ENCODE peak calls at places on chromosomes 6 and 20, in ten cellular contexts. One of them, this sample, is unnamed. For H3K4me1, the result is how much of the 10 kb centered on the place peaks cover.

GRCh38 chr20:19697415-19697814 is 60.6 kb upstream of the RIN2 start:
- DNase-seq in transverse colon: no peak
- DNase-seq in ascending aorta: no peak
- DNase-seq in stomach: no peak
- DNase-seq in H1: no peak
- DNase-seq in uterus: no peak
- DNase-seq in adrenal gland: no peak
- DNase-seq in neuronal stem cell: no peak
- DNase-seq in mammary epithelial cell: peak
- DNase-seq in lung: no peak
- DNase-seq in this sample: no peak

GRCh38 chr20:55153321-55153720 is 677.9 kb downstream of the DOK5 start:
- DNase-seq in H1: no peak
- DNase-seq in mammary epithelial cell: peak
- DNase-seq in ascending aorta: no peak
- DNase-seq in adrenal gland: no peak
- DNase-seq in lung: no peak
- DNase-seq in uterus: no peak
- DNase-seq in neuronal stem cell: no peak
- DNase-seq in stomach: no peak
- DNase-seq in transverse colon: no peak
- DNase-seq in this sample: no peak

GRCh38 chr6:96809119-96809518 is 28.2 kb downstream of the GPR63 start:
- DNase-seq in adrenal gland: peak
- DNase-seq in uterus: no peak
- DNase-seq in neuronal stem cell: no peak
- DNase-seq in stomach: no peak
- DNase-seq in ascending aorta: no peak
- DNase-seq in H1: no peak
- DNase-seq in transverse colon: no peak
- DNase-seq in lung: no peak
- DNase-seq in mammary epithelial cell: no peak
- DNase-seq in this sample: no peak

GRCh38 chr20:5510446-5510845 is 193.7 kb upstream of the PROKR2 start:
- DNase-seq in ascending aorta: no peak
- DNase-seq in lung: no peak
- DNase-seq in uterus: no peak
- DNase-seq in neuronal stem cell: peak
- DNase-seq in transverse colon: no peak
- DNase-seq in adrenal gland: no peak
- DNase-seq in H1: peak
- DNase-seq in mammary epithelial cell: no peak
- DNase-seq in stomach: no peak
- DNase-seq in this sample: no peak

GRCh38 chr6:18565231-18565630 is 178.1 kb downstream of the RNF144B start:
- DNase-seq in neuronal stem cell: no peak
- DNase-seq in mammary epithelial cell: no peak
- DNase-seq in uterus: no peak
- DNase-seq in adrenal gland: no peak
- DNase-seq in lung: no peak
- DNase-seq in transverse colon: no peak
- DNase-seq in H1: no peak
- DNase-seq in stomach: no peak
- DNase-seq in ascending aorta: no peak
- DNase-seq in this sample: no peak

GRCh38 chr6:170371588-170371987 is 65.0 kb downstream of the FAM120B start:
- DNase-seq in mammary epithelial cell: no peak
- DNase-seq in neuronal stem cell: no peak
- DNase-seq in ascending aorta: no peak
- DNase-seq in uterus: no peak
- DNase-seq in adrenal gland: no peak
- DNase-seq in H1: no peak
- DNase-seq in stomach: no peak
- DNase-seq in transverse colon: no peak
- DNase-seq in lung: no peak
- DNase-seq in this sample: no peak

GRCh38 chr20:63204362-63204761 is 11.6 kb downstream of the YTHDF1 start:
- DNase-seq in stomach: no peak
- DNase-seq in uterus: no peak
- DNase-seq in transverse colon: no peak
- DNase-seq in adrenal gland: no peak
- DNase-seq in neuronal stem cell: no peak
- DNase-seq in lung: no peak
- DNase-seq in ascending aorta: no peak
- DNase-seq in mammary epithelial cell: no peak
- DNase-seq in H1: no peak
- DNase-seq in this sample: no peak

GRCh38 chr6:84882768-84883766 is 118.7 kb upstream of the TBX18 start:
- DNase-seq in transverse colon: no peak
- DNase-seq in neuronal stem cell: no peak
- DNase-seq in uterus: no peak
- DNase-seq in stomach: no peak
- DNase-seq in H1: no peak
- DNase-seq in adrenal gland: no peak
- DNase-seq in ascending aorta: no peak
- DNase-seq in mammary epithelial cell: no peak
- DNase-seq in lung: no peak
- DNase-seq in this sample: no peak

GRCh38 chr6:126341126-126341525 is 1.2 kb downstream of the CENPW start:
- DNase-seq in lung: no peak
- DNase-seq in ascending aorta: no peak
- DNase-seq in neuronal stem cell: no peak
- DNase-seq in stomach: no peak
- DNase-seq in H1: no peak
- DNase-seq in mammary epithelial cell: peak
- DNase-seq in uterus: no peak
- DNase-seq in transverse colon: no peak
- DNase-seq in adrenal gland: no peak
- DNase-seq in this sample: no peak

GRCh38 chr6:126344181-126344580 is 4.3 kb downstream of the CENPW start:
- DNase-seq in uterus: no peak
- DNase-seq in ascending aorta: no peak
- DNase-seq in lung: no peak
- DNase-seq in transverse colon: no peak
- DNase-seq in H1: no peak
- DNase-seq in mammary epithelial cell: no peak
- DNase-seq in adrenal gland: no peak
- DNase-seq in neuronal stem cell: no peak
- DNase-seq in stomach: no peak
- DNase-seq in this sample: no peak

GRCh38 chr6:126335210-126335609 is 4.7 kb upstream of the CENPW start:
- DNase-seq in uterus: no peak
- DNase-seq in H1: no peak
- DNase-seq in ascending aorta: no peak
- DNase-seq in adrenal gland: no peak
- DNase-seq in mammary epithelial cell: no peak
- DNase-seq in neuronal stem cell: no peak
- DNase-seq in stomach: no peak
- DNase-seq in transverse colon: no peak
- DNase-seq in lung: no peak
- DNase-seq in this sample: no peak

GRCh38 chr6:126337323-126337722 is 2.6 kb upstream of the CENPW start:
- DNase-seq in neuronal stem cell: no peak
- DNase-seq in ascending aorta: peak
- DNase-seq in transverse colon: no peak
- DNase-seq in adrenal gland: peak
- DNase-seq in mammary epithelial cell: peak
- DNase-seq in lung: no peak
- DNase-seq in H1: no peak
- DNase-seq in stomach: no peak
- DNase-seq in uterus: peak
- DNase-seq in this sample: no peak

GRCh38 chr6:126339796-126340750 is at the start of gene CENPW:
- DNase-seq in transverse colon: peak
- DNase-seq in neuronal stem cell: peak
- DNase-seq in stomach: peak
- DNase-seq in adrenal gland: peak
- DNase-seq in mammary epithelial cell: peak
- DNase-seq in ascending aorta: peak
- DNase-seq in lung: peak
- DNase-seq in H1: peak
- DNase-seq in uterus: peak
- DNase-seq in this sample: peak
- H3K4me3 ChIP-seq in transverse colon: peak
- H3K4me3 ChIP-seq in neuronal stem cell: peak
- H3K4me3 ChIP-seq in stomach: peak
- H3K4me3 ChIP-seq in adrenal gland: no peak
- H3K4me3 ChIP-seq in mammary epithelial cell: peak
- H3K4me3 ChIP-seq in ascending aorta: peak
- H3K4me3 ChIP-seq in lung: peak
- H3K4me3 ChIP-seq in H1: peak
- H3K4me3 ChIP-seq in uterus: peak
- H3K4me3 ChIP-seq in this sample: peak

GRCh38 chr20:23147647-23147963 is 61.5 kb upstream of the CD93 start:
- DNase-seq in transverse colon: no peak
- DNase-seq in neuronal stem cell: no peak
- DNase-seq in adrenal gland: no peak
- DNase-seq in H1: no peak
- DNase-seq in lung: no peak
- DNase-seq in uterus: no peak
- DNase-seq in ascending aorta: no peak
- DNase-seq in stomach: no peak
- DNase-seq in mammary epithelial cell: no peak
- DNase-seq in this sample: no peak

GRCh38 chr20:23144856-23145255 is 58.7 kb upstream of the CD93 start:
- DNase-seq in neuronal stem cell: no peak
- DNase-seq in mammary epithelial cell: no peak
- DNase-seq in H1: no peak
- DNase-seq in uterus: no peak
- DNase-seq in adrenal gland: no peak
- DNase-seq in lung: no peak
- DNase-seq in ascending aorta: no peak
- DNase-seq in transverse colon: peak
- DNase-seq in stomach: no peak
- DNase-seq in this sample: no peak

GRCh38 chr20:23145281-23145700 is 59.2 kb upstream of the CD93 start:
- DNase-seq in ascending aorta: peak
- DNase-seq in adrenal gland: peak
- DNase-seq in neuronal stem cell: no peak
- DNase-seq in H1: no peak
- DNase-seq in lung: no peak
- DNase-seq in mammary epithelial cell: no peak
- DNase-seq in transverse colon: peak
- DNase-seq in stomach: no peak
- DNase-seq in uterus: peak
- DNase-seq in this sample: no peak

GRCh38 chr20:23146857-23147256 is 60.7 kb upstream of the CD93 start:
- DNase-seq in ascending aorta: peak
- DNase-seq in transverse colon: no peak
- DNase-seq in neuronal stem cell: no peak
- DNase-seq in uterus: no peak
- DNase-seq in H1: no peak
- DNase-seq in mammary epithelial cell: no peak
- DNase-seq in lung: no peak
- DNase-seq in stomach: no peak
- DNase-seq in adrenal gland: no peak
- DNase-seq in this sample: no peak

DNA sequence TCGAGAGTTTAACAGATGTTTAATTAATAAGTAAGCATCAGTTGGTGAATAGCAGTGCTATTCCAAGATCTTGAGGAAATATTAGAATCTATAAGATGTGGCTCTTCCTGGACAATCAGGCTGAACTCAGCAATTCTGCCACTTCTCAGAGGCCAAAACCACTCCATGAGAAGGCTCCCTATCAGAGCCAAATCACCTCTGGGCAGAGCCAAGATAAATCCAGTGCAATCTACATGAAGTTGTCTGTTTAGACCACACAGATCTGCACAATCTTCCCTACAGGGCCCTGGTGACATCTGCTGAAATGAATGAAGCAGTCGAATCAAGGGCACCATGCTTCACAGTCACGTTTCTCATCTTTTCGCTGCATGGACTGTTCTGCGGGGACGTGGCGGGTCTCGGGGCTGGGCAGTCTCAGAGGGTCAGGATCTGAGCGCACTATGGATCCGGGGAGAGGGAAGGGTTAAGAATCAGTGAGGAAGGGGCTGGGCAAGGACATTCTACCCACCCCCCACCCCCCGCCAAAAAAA is 60.1 kb upstream of the CD93 start:
- DNase-seq in transverse colon: no peak
- DNase-seq in mammary epithelial cell: no peak
- DNase-seq in H1: no peak
- DNase-seq in adrenal gland: no peak
- DNase-seq in neuronal stem cell: no peak
- DNase-seq in uterus: peak
- DNase-seq in lung: no peak
- DNase-seq in stomach: no peak
- DNase-seq in ascending aorta: peak
- DNase-seq in this sample: no peak
- H3K4me1 ChIP-seq in transverse colon: under half
- H3K4me1 ChIP-seq in mammary epithelial cell: half or more
- H3K4me1 ChIP-seq in H1: under half
- H3K4me1 ChIP-seq in adrenal gland: under half
- H3K4me1 ChIP-seq in neuronal stem cell: under half
- H3K4me1 ChIP-seq in uterus: under half
- H3K4me1 ChIP-seq in lung: under half
- H3K4me1 ChIP-seq in stomach: under half
- H3K4me1 ChIP-seq in ascending aorta: half or more
- H3K4me1 ChIP-seq in this sample: under half

DNA sequence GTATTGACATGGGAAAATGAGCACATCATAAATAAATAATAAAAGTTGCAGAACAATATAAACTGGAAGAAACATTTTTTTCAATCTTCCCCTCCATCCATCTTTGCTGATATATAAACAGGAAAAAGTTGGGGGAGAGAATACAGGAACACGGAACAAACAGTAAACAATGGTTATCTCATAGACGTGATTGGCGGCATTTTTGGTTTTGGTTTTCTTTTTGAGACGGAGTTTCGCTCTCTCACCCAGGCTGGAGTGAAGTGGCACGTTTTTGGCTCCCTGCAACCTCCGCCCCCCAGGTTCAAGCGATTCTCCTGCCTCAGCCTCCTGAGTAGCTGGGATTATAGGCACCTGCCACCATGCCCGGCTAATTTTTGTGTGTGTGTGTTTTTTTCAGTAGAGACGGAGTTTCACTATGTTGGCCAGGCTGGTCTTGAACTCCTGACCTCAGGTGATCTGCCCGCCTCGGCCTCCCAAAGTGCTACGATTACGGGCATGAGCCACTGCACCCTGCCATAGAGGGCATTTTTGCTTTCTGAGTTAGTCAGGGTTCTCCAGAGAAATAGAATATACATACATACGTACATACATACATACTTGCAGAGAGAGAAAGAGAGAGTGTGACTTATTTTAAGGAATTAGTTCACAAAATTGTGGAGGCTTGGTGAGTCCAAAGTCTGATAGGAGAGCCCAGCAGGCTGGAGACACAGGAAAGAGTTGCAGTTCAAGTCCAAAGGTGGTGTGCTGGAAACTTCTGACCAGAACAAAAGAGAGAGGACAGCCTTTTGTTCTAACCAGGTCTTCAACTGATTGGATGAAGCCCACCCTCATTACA is 22.6 kb downstream of the GNL1 start:
- DNase-seq in H1: no peak
- DNase-seq in neuronal stem cell: no peak
- DNase-seq in ascending aorta: peak
- DNase-seq in stomach: no peak
- DNase-seq in transverse colon: no peak
- DNase-seq in adrenal gland: no peak
- DNase-seq in lung: no peak
- DNase-seq in uterus: no peak
- DNase-seq in mammary epithelial cell: no peak
- DNase-seq in this sample: no peak
- H3K4me3 ChIP-seq in H1: no peak
- H3K4me3 ChIP-seq in neuronal stem cell: no peak
- H3K4me3 ChIP-seq in ascending aorta: no peak
- H3K4me3 ChIP-seq in stomach: peak
- H3K4me3 ChIP-seq in transverse colon: no peak
- H3K4me3 ChIP-seq in adrenal gland: no peak
- H3K4me3 ChIP-seq in lung: no peak
- H3K4me3 ChIP-seq in uterus: no peak
- H3K4me3 ChIP-seq in mammary epithelial cell: no peak
- H3K4me3 ChIP-seq in this sample: no peak

DNA sequence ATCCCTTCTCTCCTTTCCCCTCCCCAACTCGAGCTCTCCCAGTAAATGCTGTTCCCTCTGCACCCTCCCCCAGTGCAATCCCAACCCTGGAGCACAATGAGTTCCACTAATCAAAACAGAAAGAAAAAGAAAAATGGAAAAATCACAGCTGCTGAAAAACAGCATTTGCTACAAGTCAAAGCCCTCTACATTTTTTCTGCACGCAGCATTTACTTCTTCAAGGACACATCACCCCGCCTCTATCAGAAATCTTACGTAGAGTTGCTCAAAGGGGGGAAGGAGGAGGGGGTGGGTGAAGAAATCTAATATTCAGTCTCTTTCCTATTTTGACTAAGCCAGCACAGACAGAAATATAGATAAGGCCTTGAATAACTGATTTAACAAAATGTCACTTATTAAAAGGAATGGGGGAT is 10.7 kb downstream of the TRERF1 start:
- DNase-seq in stomach: no peak
- DNase-seq in transverse colon: no peak
- DNase-seq in mammary epithelial cell: no peak
- DNase-seq in neuronal stem cell: no peak
- DNase-seq in lung: no peak
- DNase-seq in H1: peak
- DNase-seq in ascending aorta: no peak
- DNase-seq in uterus: peak
- DNase-seq in adrenal gland: peak
- DNase-seq in this sample: no peak
- H3K4me1 ChIP-seq in stomach: half or more
- H3K4me1 ChIP-seq in transverse colon: under half
- H3K4me1 ChIP-seq in mammary epithelial cell: under half
- H3K4me1 ChIP-seq in neuronal stem cell: under half
- H3K4me1 ChIP-seq in lung: under half
- H3K4me1 ChIP-seq in H1: under half
- H3K4me1 ChIP-seq in ascending aorta: under half
- H3K4me1 ChIP-seq in uterus: under half
- H3K4me1 ChIP-seq in adrenal gland: under half
- H3K4me1 ChIP-seq in this sample: under half

This sample was measured in breast epithelium.